ENCODE peak calls at places on chromosomes 11 and 22, in six cellular contexts. One of them, this sample, is unnamed.
A peak's percentile ranks its signal among the peaks of the same experiment; 100 is the strongest.

GRCh38 chr22:49735411-49736311 is 92.0 kb downstream of the BRD1 start:
- DNase-seq in IMR-90: no peak
- DNase-seq in mesenchymal stem cell: no peak
- DNase-seq in neuronal stem cell: peak; percentile 67
- DNase-seq in H1: peak; percentile 86
- DNase-seq in H9: peak; percentile 65
- DNase-seq in this sample: no peak

GRCh38 chr22:22576244-22576988 is 17.4 kb upstream of the PRAME start:
- DNase-seq in mesenchymal stem cell: peak; percentile 16
- DNase-seq in neuronal stem cell: peak; percentile 43
- DNase-seq in IMR-90: peak; percentile 24
- DNase-seq in H9: peak; percentile 79
- DNase-seq in H1: peak; percentile 86
- DNase-seq in this sample: peak; percentile 43

GRCh38 chr22:45212306-45212709 is 28.4 kb downstream of the KIAA0930 start:
- DNase-seq in H9: no peak
- DNase-seq in IMR-90: peak; percentile 96
- DNase-seq in neuronal stem cell: no peak
- DNase-seq in mesenchymal stem cell: peak; percentile 98
- DNase-seq in H1: no peak
- DNase-seq in this sample: peak; percentile 47

GRCh38 chr11:73291781-73292180 is 16.3 kb upstream of the ARHGEF17 start:
- DNase-seq in neuronal stem cell: no peak
- DNase-seq in H1: no peak
- DNase-seq in H9: no peak
- DNase-seq in mesenchymal stem cell: no peak
- DNase-seq in IMR-90: no peak
- DNase-seq in this sample: no peak

GRCh38 chr11:65932558-65932919 is 12.7 kb upstream of the TSGA10IP start:
- DNase-seq in H1: peak; percentile 60
- DNase-seq in neuronal stem cell: no peak
- DNase-seq in IMR-90: no peak
- DNase-seq in mesenchymal stem cell: no peak
- DNase-seq in H9: peak; percentile 61
- DNase-seq in this sample: no peak

GRCh38 chr22:47124451-47124881 is 362.0 kb downstream of the TBC1D22A start:
- DNase-seq in H9: no peak
- DNase-seq in mesenchymal stem cell: no peak
- DNase-seq in neuronal stem cell: no peak
- DNase-seq in H1: no peak
- DNase-seq in IMR-90: no peak
- DNase-seq in this sample: no peak

GRCh38 chr22:32270641-32271369 is 15.7 kb upstream of the SLC5A4 start:
- DNase-seq in H9: no peak
- DNase-seq in H1: no peak
- DNase-seq in IMR-90: no peak
- DNase-seq in neuronal stem cell: no peak
- DNase-seq in mesenchymal stem cell: no peak
- DNase-seq in this sample: no peak

GRCh38 chr11:114263510-114264170 is 32.6 kb upstream of the NNMT start:
- DNase-seq in neuronal stem cell: no peak
- DNase-seq in H9: no peak
- DNase-seq in mesenchymal stem cell: no peak
- DNase-seq in IMR-90: no peak
- DNase-seq in H1: no peak
- DNase-seq in this sample: no peak

GRCh38 chr22:19891350-19892248 is 36.9 kb upstream of the GNB1L start:
- DNase-seq in mesenchymal stem cell: peak; percentile 79
- DNase-seq in neuronal stem cell: peak; percentile 71
- DNase-seq in IMR-90: peak; percentile 89
- DNase-seq in H1: no peak
- DNase-seq in H9: peak; percentile 83
- DNase-seq in this sample: peak; percentile 92

GRCh38 chr11:117819096-117820040 is 5.2 kb downstream of the FXYD2 start:
- DNase-seq in H9: peak; percentile 87
- DNase-seq in neuronal stem cell: peak; percentile 64
- DNase-seq in mesenchymal stem cell: peak; percentile 86
- DNase-seq in H1: peak; percentile 86
- DNase-seq in IMR-90: peak; percentile 63
- DNase-seq in this sample: peak; percentile 73

GRCh38 chr11:111097191-111097590 is 148.3 kb upstream of the POU2AF2 start:
- DNase-seq in H1: no peak
- DNase-seq in H9: peak; percentile 90
- DNase-seq in mesenchymal stem cell: peak; percentile 32
- DNase-seq in IMR-90: peak; percentile 62
- DNase-seq in neuronal stem cell: no peak
- DNase-seq in this sample: peak; percentile 33

GRCh38 chr22:26174280-26174679 is 5.0 kb downstream of the SEZ6L start:
- DNase-seq in neuronal stem cell: no peak
- DNase-seq in H1: peak; percentile 55
- DNase-seq in H9: peak; percentile 79
- DNase-seq in IMR-90: no peak
- DNase-seq in mesenchymal stem cell: no peak
- DNase-seq in this sample: no peak

GRCh38 chr11:87462171-87462570 is 424.4 kb downstream of the TMEM135 start:
- DNase-seq in neuronal stem cell: no peak
- DNase-seq in mesenchymal stem cell: no peak
- DNase-seq in IMR-90: no peak
- DNase-seq in H1: no peak
- DNase-seq in H9: no peak
- DNase-seq in this sample: no peak

GRCh38 chr22:44491666-44492405 is 6.2 kb downstream of the RTL6 start:
- DNase-seq in H1: peak; percentile 50
- DNase-seq in H9: no peak
- DNase-seq in neuronal stem cell: no peak
- DNase-seq in IMR-90: no peak
- DNase-seq in mesenchymal stem cell: no peak
- DNase-seq in this sample: no peak

GRCh38 chr11:128157423-128158298 is 429.7 kb downstream of the ETS1 start:
- DNase-seq in neuronal stem cell: peak; percentile 70
- DNase-seq in H1: peak; percentile 76
- DNase-seq in IMR-90: peak; percentile 78
- DNase-seq in H9: peak; percentile 56
- DNase-seq in mesenchymal stem cell: peak; percentile 85
- DNase-seq in this sample: peak; percentile 94

GRCh38 chr11:35187996-35188395 is 49.0 kb downstream of the CD44 start:
- DNase-seq in H1: no peak
- DNase-seq in neuronal stem cell: no peak
- DNase-seq in mesenchymal stem cell: no peak
- DNase-seq in H9: no peak
- DNase-seq in IMR-90: no peak
- DNase-seq in this sample: no peak

GRCh38 chr11:14537134-14537599 is 17.0 kb upstream of the PSMA1 start:
- DNase-seq in IMR-90: peak; percentile 15
- DNase-seq in neuronal stem cell: peak; percentile 18
- DNase-seq in H9: no peak
- DNase-seq in H1: no peak
- DNase-seq in mesenchymal stem cell: peak; percentile 48
- DNase-seq in this sample: peak; percentile 69

GRCh38 chr22:21718492-21718891 is 17.1 kb downstream of the YPEL1 start:
- DNase-seq in IMR-90: peak; percentile 29
- DNase-seq in H1: no peak
- DNase-seq in H9: no peak
- DNase-seq in mesenchymal stem cell: no peak
- DNase-seq in neuronal stem cell: no peak
- DNase-seq in this sample: no peak

GRCh38 chr22:25076281-25076680 is 123.4 kb upstream of the CRYBB3 start:
- DNase-seq in neuronal stem cell: no peak
- DNase-seq in IMR-90: no peak
- DNase-seq in H1: no peak
- DNase-seq in mesenchymal stem cell: no peak
- DNase-seq in H9: no peak
- DNase-seq in this sample: no peak

DNA sequence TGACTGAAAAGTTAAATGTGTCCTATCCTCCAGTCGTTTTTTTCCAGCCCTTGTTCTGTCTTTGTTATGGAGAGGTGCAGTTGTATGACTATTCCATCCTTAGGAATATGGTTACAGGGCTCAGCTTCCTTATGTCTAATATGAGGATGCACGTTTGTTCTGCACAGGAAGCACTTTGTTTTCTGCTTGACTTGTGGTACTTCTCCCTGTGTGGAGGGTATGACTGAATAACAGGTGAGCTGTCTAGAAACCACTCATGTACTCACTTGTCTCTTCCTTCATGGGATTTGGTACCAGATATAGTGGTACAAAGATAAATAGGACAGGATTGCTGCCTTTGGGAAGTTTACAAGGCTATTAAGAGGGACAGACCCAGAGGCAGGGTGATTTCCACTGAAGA is 17.4 kb downstream of the CABIN1 start:
- DNase-seq in IMR-90: no peak
- DNase-seq in neuronal stem cell: no peak
- DNase-seq in mesenchymal stem cell: no peak
- DNase-seq in H1: no peak
- DNase-seq in H9: no peak
- DNase-seq in this sample: no peak
- H3K14ac ChIP-seq in IMR-90: no peak overlapping the region
- H3K14ac ChIP-seq in neuronal stem cell: no peak overlapping the region
- H3K14ac ChIP-seq in mesenchymal stem cell: no peak overlapping the region
- H3K14ac ChIP-seq in H1: no peak overlapping the region
- H3K14ac ChIP-seq in H9: no peak overlapping the region
- H3K14ac ChIP-seq in this sample: no peak overlapping the region

GRCh38 chr11:67584881-67585873 is 1.6 kb downstream of the GSTP1 start:
- DNase-seq in H1: no peak
- DNase-seq in mesenchymal stem cell: peak; percentile 21
- DNase-seq in H9: no peak
- DNase-seq in neuronal stem cell: no peak
- DNase-seq in IMR-90: no peak
- DNase-seq in this sample: no peak
- H3K14ac ChIP-seq in H1: no peak overlapping the region
- H3K14ac ChIP-seq in mesenchymal stem cell: peak overlapping the region; percentile 8
- H3K14ac ChIP-seq in H9: no peak overlapping the region
- H3K14ac ChIP-seq in neuronal stem cell: no peak overlapping the region
- H3K14ac ChIP-seq in IMR-90: peak overlapping the region; percentile 98
- H3K14ac ChIP-seq in this sample: peak overlapping the region; percentile 75

DNA sequence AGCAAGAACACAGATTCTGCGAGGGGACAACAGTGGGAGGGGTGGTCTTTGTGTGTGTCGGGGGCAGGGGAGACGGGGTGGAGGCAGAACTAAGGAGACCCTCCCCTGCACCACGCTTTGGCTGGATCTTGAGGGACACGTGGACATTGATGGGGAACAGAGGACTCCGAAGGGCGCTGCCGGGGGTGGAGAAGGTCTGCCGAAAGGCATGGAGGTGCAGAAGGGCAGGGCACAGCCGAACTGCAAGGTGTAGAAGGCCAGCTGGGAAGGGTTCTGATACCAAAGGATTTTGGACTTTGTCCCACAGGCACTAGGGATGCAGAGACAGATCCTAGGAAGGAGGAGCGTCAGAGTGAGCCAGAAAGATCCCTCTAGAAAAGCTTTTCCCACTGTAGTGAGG is 107.7 kb upstream of the SYT13 start:
- DNase-seq in neuronal stem cell: no peak
- DNase-seq in mesenchymal stem cell: no peak
- DNase-seq in IMR-90: no peak
- DNase-seq in H9: no peak
- DNase-seq in H1: no peak
- DNase-seq in this sample: no peak
- H3K14ac ChIP-seq in neuronal stem cell: no peak overlapping the region
- H3K14ac ChIP-seq in mesenchymal stem cell: no peak overlapping the region
- H3K14ac ChIP-seq in IMR-90: no peak overlapping the region
- H3K14ac ChIP-seq in H9: no peak overlapping the region
- H3K14ac ChIP-seq in H1: no peak overlapping the region
- H3K14ac ChIP-seq in this sample: no peak overlapping the region

GRCh38 chr11:61866958-61867343 is 24.4 kb downstream of the FADS3 start:
- DNase-seq in neuronal stem cell: no peak
- DNase-seq in H9: no peak
- DNase-seq in IMR-90: no peak
- DNase-seq in H1: no peak
- DNase-seq in mesenchymal stem cell: no peak
- DNase-seq in this sample: no peak
- H3K14ac ChIP-seq in neuronal stem cell: no peak overlapping the region
- H3K14ac ChIP-seq in H9: no peak overlapping the region
- H3K14ac ChIP-seq in IMR-90: no peak overlapping the region
- H3K14ac ChIP-seq in H1: no peak overlapping the region
- H3K14ac ChIP-seq in mesenchymal stem cell: no peak overlapping the region
- H3K14ac ChIP-seq in this sample: no peak overlapping the region

GRCh38 chr11:10749476-10749875 is 1.6 kb upstream of the CTR9 start:
- DNase-seq in H1: no peak
- DNase-seq in H9: no peak
- DNase-seq in IMR-90: no peak
- DNase-seq in neuronal stem cell: no peak
- DNase-seq in mesenchymal stem cell: no peak
- DNase-seq in this sample: no peak

GRCh38 chr11:10748241-10748640 is 2.8 kb upstream of the CTR9 start:
- DNase-seq in H1: no peak
- DNase-seq in IMR-90: no peak
- DNase-seq in neuronal stem cell: no peak
- DNase-seq in mesenchymal stem cell: no peak
- DNase-seq in H9: no peak
- DNase-seq in this sample: no peak

GRCh38 chr11:10746871-10747270 is 4.2 kb upstream of the CTR9 start:
- DNase-seq in H1: no peak
- DNase-seq in neuronal stem cell: no peak
- DNase-seq in mesenchymal stem cell: no peak
- DNase-seq in H9: no peak
- DNase-seq in IMR-90: no peak
- DNase-seq in this sample: peak; percentile 42

GRCh38 chr11:10750838-10751580 is at the start of gene CTR9:
- DNase-seq in H9: peak; percentile 96
- DNase-seq in H1: peak; percentile 95
- DNase-seq in mesenchymal stem cell: peak; percentile 94
- DNase-seq in neuronal stem cell: peak; percentile 85
- DNase-seq in IMR-90: peak; percentile 90
- DNase-seq in this sample: peak; percentile 88

DNA sequence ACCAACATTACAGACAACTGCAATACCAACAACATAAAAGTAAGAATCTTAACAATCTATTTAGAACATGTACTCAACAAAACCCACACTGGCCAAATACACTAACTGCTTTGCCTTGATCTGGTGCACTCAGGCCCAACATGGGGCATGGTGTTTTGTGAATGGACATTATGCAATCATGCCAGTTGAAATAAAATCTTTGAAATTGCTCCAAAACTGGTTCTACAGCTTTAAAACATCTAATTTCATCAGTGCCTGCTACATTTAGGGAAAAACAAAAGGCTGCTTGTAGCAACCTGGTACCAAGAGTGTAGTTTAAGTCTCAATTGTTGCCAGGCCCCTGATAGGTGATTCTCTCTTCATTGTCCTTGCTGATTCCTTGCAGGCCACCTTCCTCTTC is 3.3 kb upstream of the CTR9 start:
- DNase-seq in H1: no peak
- DNase-seq in IMR-90: no peak
- DNase-seq in H9: no peak
- DNase-seq in neuronal stem cell: no peak
- DNase-seq in mesenchymal stem cell: no peak
- DNase-seq in this sample: peak; percentile 78
- H3K14ac ChIP-seq in H1: no peak overlapping the region
- H3K14ac ChIP-seq in IMR-90: no peak overlapping the region
- H3K14ac ChIP-seq in H9: no peak overlapping the region
- H3K14ac ChIP-seq in neuronal stem cell: no peak overlapping the region
- H3K14ac ChIP-seq in mesenchymal stem cell: no peak overlapping the region
- H3K14ac ChIP-seq in this sample: no peak overlapping the region

DNA sequence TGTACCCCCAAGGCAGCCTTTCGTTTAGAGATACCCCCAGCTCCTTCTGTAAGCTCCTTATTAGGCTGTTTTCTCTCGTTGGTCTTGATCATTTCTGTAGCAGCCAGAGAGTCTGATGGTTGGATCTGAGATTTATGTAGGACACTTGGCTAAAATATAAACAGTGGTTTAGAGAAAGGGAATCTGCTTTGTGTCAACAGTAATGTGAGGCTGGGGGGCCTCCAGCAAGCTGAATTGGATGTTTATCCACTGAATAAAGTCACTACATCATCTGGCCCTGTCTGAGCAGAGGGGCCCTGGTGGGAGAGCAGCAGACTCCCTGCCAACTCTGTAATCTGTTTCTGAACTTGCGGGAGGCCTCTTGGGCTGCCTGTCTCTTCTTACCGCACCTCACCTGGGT is 328.5 kb upstream of the PLET1 start:
- DNase-seq in neuronal stem cell: no peak
- DNase-seq in IMR-90: no peak
- DNase-seq in H1: no peak
- DNase-seq in H9: no peak
- DNase-seq in mesenchymal stem cell: peak; percentile 79
- DNase-seq in this sample: no peak
- H3K14ac ChIP-seq in neuronal stem cell: no peak overlapping the region
- H3K14ac ChIP-seq in IMR-90: no peak overlapping the region
- H3K14ac ChIP-seq in H1: no peak overlapping the region
- H3K14ac ChIP-seq in H9: no peak overlapping the region
- H3K14ac ChIP-seq in mesenchymal stem cell: no peak overlapping the region
- H3K14ac ChIP-seq in this sample: no peak overlapping the region